ENCODE peak calls at places on chromosome 18, in seven cellular contexts. One of them, this sample, is unnamed.

GRCh38 chr18:10259934-10260333 is 194.5 kb upstream of the APCDD1 start:
- DNase-seq in astrocyte of the spinal cord: peak; percentile 7
- DNase-seq in ELF-1: no peak
- DNase-seq in adrenal gland: no peak
- DNase-seq in HEK293T: no peak
- DNase-seq in activated effector memory CD4-positive, alpha-beta T cell treated with anti-CD3 and anti-CD28 coated beads, Interleukin-2, amount 50 U/mL, for 16 hours: no peak
- DNase-seq in mucosa of descending colon: no peak
- DNase-seq in this sample: no peak

GRCh38 chr18:23068692-23069305 is 66.5 kb upstream of the CABLES1 start:
- DNase-seq in astrocyte of the spinal cord: no peak
- DNase-seq in ELF-1: no peak
- DNase-seq in adrenal gland: no peak
- DNase-seq in HEK293T: no peak
- DNase-seq in activated effector memory CD4-positive, alpha-beta T cell treated with anti-CD3 and anti-CD28 coated beads, Interleukin-2, amount 50 U/mL, for 16 hours: no peak
- DNase-seq in mucosa of descending colon: no peak
- DNase-seq in this sample: no peak

GRCh38 chr18:59517446-59518171 is 158.5 kb upstream of the LMAN1 start:
- DNase-seq in astrocyte of the spinal cord: peak; percentile 22
- DNase-seq in ELF-1: peak; percentile 34
- DNase-seq in adrenal gland: no peak
- DNase-seq in HEK293T: peak; percentile 13
- DNase-seq in activated effector memory CD4-positive, alpha-beta T cell treated with anti-CD3 and anti-CD28 coated beads, Interleukin-2, amount 50 U/mL, for 16 hours: no peak
- DNase-seq in mucosa of descending colon: no peak
- DNase-seq in this sample: peak; percentile 54

GRCh38 chr18:13653746-13654455 is 72.5 kb downstream of the FAM210A start:
- DNase-seq in astrocyte of the spinal cord: no peak
- DNase-seq in ELF-1: peak; percentile 26
- DNase-seq in adrenal gland: no peak
- DNase-seq in HEK293T: no peak
- DNase-seq in activated effector memory CD4-positive, alpha-beta T cell treated with anti-CD3 and anti-CD28 coated beads, Interleukin-2, amount 50 U/mL, for 16 hours: no peak
- DNase-seq in mucosa of descending colon: no peak
- DNase-seq in this sample: no peak

GRCh38 chr18:42561521-42561920 is 554.0 kb downstream of the RIT2 start:
- DNase-seq in astrocyte of the spinal cord: no peak
- DNase-seq in ELF-1: no peak
- DNase-seq in adrenal gland: no peak
- DNase-seq in HEK293T: no peak
- DNase-seq in activated effector memory CD4-positive, alpha-beta T cell treated with anti-CD3 and anti-CD28 coated beads, Interleukin-2, amount 50 U/mL, for 16 hours: no peak
- DNase-seq in mucosa of descending colon: no peak
- DNase-seq in this sample: peak; percentile 25

GRCh38 chr18:21115519-21116411 is 4.2 kb upstream of the ROCK1 start:
- DNase-seq in astrocyte of the spinal cord: peak; percentile 57
- DNase-seq in ELF-1: peak; percentile 32
- DNase-seq in adrenal gland: no peak
- DNase-seq in HEK293T: no peak
- DNase-seq in activated effector memory CD4-positive, alpha-beta T cell treated with anti-CD3 and anti-CD28 coated beads, Interleukin-2, amount 50 U/mL, for 16 hours: no peak
- DNase-seq in mucosa of descending colon: no peak
- DNase-seq in this sample: no peak

GRCh38 chr18:77131652-77132368 is 773 bp downstream of the MBP start:
- DNase-seq in astrocyte of the spinal cord: no peak
- DNase-seq in ELF-1: peak; percentile 43
- DNase-seq in adrenal gland: peak; percentile 48
- DNase-seq in HEK293T: peak; percentile 9
- DNase-seq in activated effector memory CD4-positive, alpha-beta T cell treated with anti-CD3 and anti-CD28 coated beads, Interleukin-2, amount 50 U/mL, for 16 hours: peak; percentile 79
- DNase-seq in mucosa of descending colon: peak; percentile 81
- DNase-seq in this sample: no peak

GRCh38 chr18:11251891-11252270 is 102.5 kb upstream of the PIEZO2 start:
- DNase-seq in astrocyte of the spinal cord: peak; percentile 69
- DNase-seq in ELF-1: no peak
- DNase-seq in adrenal gland: no peak
- DNase-seq in HEK293T: no peak
- DNase-seq in activated effector memory CD4-positive, alpha-beta T cell treated with anti-CD3 and anti-CD28 coated beads, Interleukin-2, amount 50 U/mL, for 16 hours: no peak
- DNase-seq in mucosa of descending colon: no peak
- DNase-seq in this sample: no peak

GRCh38 chr18:8681196-8681595 is 24.2 kb upstream of the MTCL1 start:
- DNase-seq in astrocyte of the spinal cord: no peak
- DNase-seq in ELF-1: no peak
- DNase-seq in adrenal gland: no peak
- DNase-seq in HEK293T: no peak
- DNase-seq in activated effector memory CD4-positive, alpha-beta T cell treated with anti-CD3 and anti-CD28 coated beads, Interleukin-2, amount 50 U/mL, for 16 hours: no peak
- DNase-seq in mucosa of descending colon: no peak
- DNase-seq in this sample: no peak

GRCh38 chr18:49731860-49732311 is 81.4 kb downstream of the ACAA2 start:
- DNase-seq in astrocyte of the spinal cord: no peak
- DNase-seq in ELF-1: peak; percentile 44
- DNase-seq in adrenal gland: no peak
- DNase-seq in HEK293T: no peak
- DNase-seq in activated effector memory CD4-positive, alpha-beta T cell treated with anti-CD3 and anti-CD28 coated beads, Interleukin-2, amount 50 U/mL, for 16 hours: no peak
- DNase-seq in mucosa of descending colon: no peak
- DNase-seq in this sample: no peak

GRCh38 chr18:74278058-74278457 is 13.7 kb downstream of the CYB5A start:
- DNase-seq in astrocyte of the spinal cord: no peak
- DNase-seq in ELF-1: no peak
- DNase-seq in adrenal gland: no peak
- DNase-seq in HEK293T: no peak
- DNase-seq in activated effector memory CD4-positive, alpha-beta T cell treated with anti-CD3 and anti-CD28 coated beads, Interleukin-2, amount 50 U/mL, for 16 hours: no peak
- DNase-seq in mucosa of descending colon: no peak
- DNase-seq in this sample: no peak

GRCh38 chr18:11154983-11155759 is 5.8 kb upstream of the PIEZO2 start:
- DNase-seq in astrocyte of the spinal cord: no peak
- DNase-seq in ELF-1: no peak
- DNase-seq in adrenal gland: no peak
- DNase-seq in HEK293T: no peak
- DNase-seq in activated effector memory CD4-positive, alpha-beta T cell treated with anti-CD3 and anti-CD28 coated beads, Interleukin-2, amount 50 U/mL, for 16 hours: no peak
- DNase-seq in mucosa of descending colon: no peak
- DNase-seq in this sample: no peak

GRCh38 chr18:25109484-25109883 is 242.5 kb downstream of the ZNF521 start:
- DNase-seq in astrocyte of the spinal cord: peak; percentile 58
- DNase-seq in ELF-1: no peak
- DNase-seq in adrenal gland: no peak
- DNase-seq in HEK293T: no peak
- DNase-seq in activated effector memory CD4-positive, alpha-beta T cell treated with anti-CD3 and anti-CD28 coated beads, Interleukin-2, amount 50 U/mL, for 16 hours: no peak
- DNase-seq in mucosa of descending colon: no peak
- DNase-seq in this sample: no peak

GRCh38 chr18:22342625-22343024 is 75.1 kb downstream of the CTAGE1 start:
- DNase-seq in astrocyte of the spinal cord: peak; percentile 89
- DNase-seq in ELF-1: no peak
- DNase-seq in adrenal gland: peak; percentile 89
- DNase-seq in HEK293T: peak; percentile 49
- DNase-seq in activated effector memory CD4-positive, alpha-beta T cell treated with anti-CD3 and anti-CD28 coated beads, Interleukin-2, amount 50 U/mL, for 16 hours: peak; percentile 70
- DNase-seq in mucosa of descending colon: peak; percentile 82
- DNase-seq in this sample: peak; percentile 39

GRCh38 chr18:34773378-34773777 is 63.3 kb downstream of the DTNA start:
- DNase-seq in astrocyte of the spinal cord: no peak
- DNase-seq in ELF-1: no peak
- DNase-seq in adrenal gland: no peak
- DNase-seq in HEK293T: no peak
- DNase-seq in activated effector memory CD4-positive, alpha-beta T cell treated with anti-CD3 and anti-CD28 coated beads, Interleukin-2, amount 50 U/mL, for 16 hours: no peak
- DNase-seq in mucosa of descending colon: no peak
- DNase-seq in this sample: no peak

GRCh38 chr18:74456409-74457042 is 582 bp downstream of the DIPK1C start:
- DNase-seq in astrocyte of the spinal cord: no peak
- DNase-seq in ELF-1: no peak
- DNase-seq in adrenal gland: no peak
- DNase-seq in HEK293T: no peak
- DNase-seq in activated effector memory CD4-positive, alpha-beta T cell treated with anti-CD3 and anti-CD28 coated beads, Interleukin-2, amount 50 U/mL, for 16 hours: no peak
- DNase-seq in mucosa of descending colon: no peak
- DNase-seq in this sample: no peak

GRCh38 chr18:13474336-13474735 is 252.0 kb downstream of the FAM210A start:
- DNase-seq in astrocyte of the spinal cord: no peak
- DNase-seq in ELF-1: no peak
- DNase-seq in adrenal gland: no peak
- DNase-seq in HEK293T: no peak
- DNase-seq in activated effector memory CD4-positive, alpha-beta T cell treated with anti-CD3 and anti-CD28 coated beads, Interleukin-2, amount 50 U/mL, for 16 hours: no peak
- DNase-seq in mucosa of descending colon: no peak
- DNase-seq in this sample: no peak

GRCh38 chr18:70578480-70578879 is 289.6 kb downstream of the SOCS6 start:
- DNase-seq in astrocyte of the spinal cord: no peak
- DNase-seq in ELF-1: peak; percentile 16
- DNase-seq in adrenal gland: no peak
- DNase-seq in HEK293T: peak; percentile 38
- DNase-seq in activated effector memory CD4-positive, alpha-beta T cell treated with anti-CD3 and anti-CD28 coated beads, Interleukin-2, amount 50 U/mL, for 16 hours: no peak
- DNase-seq in mucosa of descending colon: peak; percentile 7
- DNase-seq in this sample: no peak

GRCh38 chr18:21112543-21113105 is 1.0 kb upstream of the ROCK1 start:
- DNase-seq in astrocyte of the spinal cord: no peak
- DNase-seq in ELF-1: no peak
- DNase-seq in adrenal gland: no peak
- DNase-seq in HEK293T: no peak
- DNase-seq in activated effector memory CD4-positive, alpha-beta T cell treated with anti-CD3 and anti-CD28 coated beads, Interleukin-2, amount 50 U/mL, for 16 hours: no peak
- DNase-seq in mucosa of descending colon: no peak
- DNase-seq in this sample: no peak

GRCh38 chr18:35393716-35394115 is 16.6 kb upstream of the ZNF396 start:
- DNase-seq in astrocyte of the spinal cord: no peak
- DNase-seq in ELF-1: no peak
- DNase-seq in adrenal gland: no peak
- DNase-seq in HEK293T: no peak
- DNase-seq in activated effector memory CD4-positive, alpha-beta T cell treated with anti-CD3 and anti-CD28 coated beads, Interleukin-2, amount 50 U/mL, for 16 hours: no peak
- DNase-seq in mucosa of descending colon: no peak
- DNase-seq in this sample: no peak

GRCh38 chr18:38909972-38910371 is 1344.4 kb upstream of the CELF4 start:
- DNase-seq in astrocyte of the spinal cord: peak; percentile 23
- DNase-seq in ELF-1: no peak
- DNase-seq in adrenal gland: no peak
- DNase-seq in HEK293T: no peak
- DNase-seq in activated effector memory CD4-positive, alpha-beta T cell treated with anti-CD3 and anti-CD28 coated beads, Interleukin-2, amount 50 U/mL, for 16 hours: no peak
- DNase-seq in mucosa of descending colon: no peak
- DNase-seq in this sample: no peak

GRCh38 chr18:26549486-26550435 is 1.4 kb upstream of the KCTD1 start:
- DNase-seq in astrocyte of the spinal cord: peak; percentile 71
- DNase-seq in ELF-1: peak; percentile 91
- DNase-seq in adrenal gland: peak; percentile 90
- DNase-seq in HEK293T: peak; percentile 66
- DNase-seq in activated effector memory CD4-positive, alpha-beta T cell treated with anti-CD3 and anti-CD28 coated beads, Interleukin-2, amount 50 U/mL, for 16 hours: no peak
- DNase-seq in mucosa of descending colon: peak; percentile 73
- DNase-seq in this sample: peak; percentile 61

GRCh38 chr18:74949611-74950010 is 259.3 kb downstream of the PTGR3 start:
- DNase-seq in astrocyte of the spinal cord: no peak
- DNase-seq in ELF-1: no peak
- DNase-seq in adrenal gland: no peak
- DNase-seq in HEK293T: no peak
- DNase-seq in activated effector memory CD4-positive, alpha-beta T cell treated with anti-CD3 and anti-CD28 coated beads, Interleukin-2, amount 50 U/mL, for 16 hours: no peak
- DNase-seq in mucosa of descending colon: no peak
- DNase-seq in this sample: no peak

GRCh38 chr18:63303562-63303961 is 16.0 kb downstream of the BCL2 start:
- DNase-seq in astrocyte of the spinal cord: no peak
- DNase-seq in ELF-1: no peak
- DNase-seq in adrenal gland: no peak
- DNase-seq in HEK293T: no peak
- DNase-seq in activated effector memory CD4-positive, alpha-beta T cell treated with anti-CD3 and anti-CD28 coated beads, Interleukin-2, amount 50 U/mL, for 16 hours: no peak
- DNase-seq in mucosa of descending colon: no peak
- DNase-seq in this sample: no peak

GRCh38 chr18:57077786-57078552 is 68.9 kb upstream of the BOD1L2 start:
- DNase-seq in astrocyte of the spinal cord: no peak
- DNase-seq in ELF-1: no peak
- DNase-seq in adrenal gland: no peak
- DNase-seq in HEK293T: no peak
- DNase-seq in activated effector memory CD4-positive, alpha-beta T cell treated with anti-CD3 and anti-CD28 coated beads, Interleukin-2, amount 50 U/mL, for 16 hours: peak; percentile 67
- DNase-seq in mucosa of descending colon: no peak
- DNase-seq in this sample: no peak

GRCh38 chr18:33838084-33838483 is 260.1 kb downstream of the ASXL3 start:
- DNase-seq in astrocyte of the spinal cord: no peak
- DNase-seq in ELF-1: no peak
- DNase-seq in adrenal gland: no peak
- DNase-seq in HEK293T: no peak
- DNase-seq in activated effector memory CD4-positive, alpha-beta T cell treated with anti-CD3 and anti-CD28 coated beads, Interleukin-2, amount 50 U/mL, for 16 hours: no peak
- DNase-seq in mucosa of descending colon: no peak
- DNase-seq in this sample: no peak

GRCh38 chr18:13810950-13811485 is 12.9 kb upstream of the MC5R start:
- DNase-seq in astrocyte of the spinal cord: no peak
- DNase-seq in ELF-1: peak; percentile 67
- DNase-seq in adrenal gland: no peak
- DNase-seq in HEK293T: no peak
- DNase-seq in activated effector memory CD4-positive, alpha-beta T cell treated with anti-CD3 and anti-CD28 coated beads, Interleukin-2, amount 50 U/mL, for 16 hours: no peak
- DNase-seq in mucosa of descending colon: no peak
- DNase-seq in this sample: no peak

GRCh38 chr18:62963522-62963921 is 248.2 kb downstream of the PHLPP1 start:
- DNase-seq in astrocyte of the spinal cord: no peak
- DNase-seq in ELF-1: no peak
- DNase-seq in adrenal gland: no peak
- DNase-seq in HEK293T: no peak
- DNase-seq in activated effector memory CD4-positive, alpha-beta T cell treated with anti-CD3 and anti-CD28 coated beads, Interleukin-2, amount 50 U/mL, for 16 hours: no peak
- DNase-seq in mucosa of descending colon: no peak
- DNase-seq in this sample: no peak

GRCh38 chr18:1585881-1586488 is 681.3 kb downstream of the ADCYAP1 start:
- DNase-seq in astrocyte of the spinal cord: peak; percentile 49
- DNase-seq in ELF-1: no peak
- DNase-seq in adrenal gland: no peak
- DNase-seq in HEK293T: peak; percentile 13
- DNase-seq in activated effector memory CD4-positive, alpha-beta T cell treated with anti-CD3 and anti-CD28 coated beads, Interleukin-2, amount 50 U/mL, for 16 hours: no peak
- DNase-seq in mucosa of descending colon: no peak
- DNase-seq in this sample: peak; percentile 40